ENCODE peak calls at places on chromosomes 6 and 20, in six cellular contexts. G is H1, H is stomach, B is GM12891, P is K562, M is breast epithelium. I is an unnamed sample.

GRCh38 chr6:134176283-134176975 is 124.0 kb upstream of the SLC2A12 start:
- DNase-seq in G (no peak), H (peak; percentile 62), B (no peak), P (no peak), M (no peak), I (no peak)

GRCh38 chr6:112231609-112232060 is 22.7 kb downstream of the LAMA4 start:
- DNase-seq in G (no peak), H (no peak), B (no peak), P (no peak), M (no peak), I (no peak)

GRCh38 chr6:22717906-22718305 is 148.5 kb downstream of the HDGFL1 start:
- DNase-seq in G (no peak), H (peak; percentile 46), B (no peak), P (no peak), M (no peak), I (no peak)

GRCh38 chr20:407953-408842 is at the start of gene RBCK1:
- DNase-seq in G (no peak), H (peak; percentile 88), B (peak; percentile 99), P (peak; percentile 85), M (peak; percentile 84), I (peak; percentile 85)

GRCh38 chr20:17645546-17646208 is 36.4 kb downstream of the RRBP1 start:
- DNase-seq in G (no peak), H (no peak), B (no peak), P (no peak), M (no peak), I (no peak)

GRCh38 chr6:137772541-137773289 is 94.3 kb upstream of the TNFAIP3 start:
- DNase-seq in G (no peak), H (no peak), B (no peak), P (no peak), M (no peak), I (no peak)

GRCh38 chr6:168968801-168969200 is 284.8 kb downstream of the THBS2 start:
- DNase-seq in G (no peak), H (no peak), B (no peak), P (no peak), M (no peak), I (no peak)

GRCh38 chr6:133099573-133099972 is 141.6 kb upstream of the EYA4 start:
- DNase-seq in G (no peak), H (no peak), B (no peak), P (no peak), M (no peak), I (no peak)

GRCh38 chr6:56361812-56362211 is 114.4 kb upstream of the COL21A1 start:
- DNase-seq in G (no peak), H (no peak), B (no peak), P (no peak), M (no peak), I (no peak)
- TF ChIP-seq POLR2AphosphoS5 in G (no peak), H (no peak), B (no peak), P (no peak), M (no peak), I (no peak)

DNA sequence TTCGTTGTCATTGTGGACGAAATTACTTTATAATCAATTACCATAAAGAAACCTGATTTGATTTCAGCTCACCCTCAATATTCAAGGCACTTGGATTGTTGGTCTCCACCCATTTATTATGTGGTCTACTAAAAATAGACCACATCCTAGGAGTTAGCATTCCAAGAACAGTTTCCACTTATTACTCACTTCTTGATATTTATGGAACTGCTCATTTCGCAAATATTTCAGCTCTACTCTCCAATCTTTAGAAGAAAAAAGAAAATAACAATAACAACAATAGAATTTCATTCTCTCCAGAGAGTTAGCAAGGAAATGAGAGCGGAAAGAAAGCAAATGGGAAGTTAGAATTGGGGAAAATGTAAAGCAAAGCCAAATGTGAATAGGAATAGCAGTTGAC is 26.2 kb upstream of the HDAC2 start:
- DNase-seq in G (no peak), H (no peak), B (no peak), P (no peak), M (no peak), I (no peak)
- TF ChIP-seq POLR2AphosphoS5 in G (no peak), H (no peak), B (no peak), P (no peak), M (no peak), I (no peak)

GRCh38 chr20:3021777-3022176 is 21.6 kb upstream of the GNRH2 start:
- DNase-seq in G (no peak), H (no peak), B (no peak), P (no peak), M (no peak), I (no peak)

GRCh38 chr20:3021327-3021726 is 22.1 kb upstream of the GNRH2 start:
- DNase-seq in G (no peak), H (no peak), B (no peak), P (no peak), M (no peak), I (no peak)
- TF ChIP-seq POLR2AphosphoS5 in G (no peak), H (no peak), B (no peak), P (no peak), M (no peak), I (no peak)

GRCh38 chr6:15244605-15245360 is 1.1 kb upstream of the JARID2 start:
- DNase-seq in G (no peak), H (peak; percentile 80), B (no peak), P (peak; percentile 82), M (peak; percentile 74), I (no peak)

GRCh38 chr6:15246217-15247211 is 645 bp downstream of the JARID2 start:
- DNase-seq in G (no peak), H (no peak), B (no peak), P (peak; percentile 60), M (no peak), I (no peak)

GRCh38 chr6:15247214-15247749 is 1.4 kb downstream of the JARID2 start:
- DNase-seq in G (no peak), H (no peak), B (no peak), P (no peak), M (no peak), I (no peak)

GRCh38 chr6:15243994-15244604 is 1.8 kb upstream of the JARID2 start:
- DNase-seq in G (no peak), H (no peak), B (no peak), P (peak; percentile 55), M (no peak), I (no peak)

GRCh38 chr6:15245361-15246216 is at the start of gene JARID2:
- DNase-seq in G (peak; percentile 91), H (peak; percentile 99), B (peak; percentile 84), P (peak; percentile 99), M (peak; percentile 99), I (peak; percentile 95)
- TF ChIP-seq POLR2AphosphoS5 in G (peak; percentile 22), H (peak; percentile 94), B (no peak), P (peak; percentile 48), M (peak; percentile 79), I (peak; percentile 67)

GRCh38 chr20:57155415-57155814 is 111.0 kb downstream of the BMP7 start:
- DNase-seq in G (no peak), H (no peak), B (no peak), P (no peak), M (no peak), I (no peak)
- TF ChIP-seq POLR2AphosphoS5 in G (no peak), H (no peak), B (no peak), P (no peak), M (no peak), I (no peak)